ENCODE peak calls at places on chromosomes 1 and 21, in five cellular contexts. One of them, this sample, is unnamed.

GRCh38 chr1:41540886-41541591 is 56.6 kb upstream of the EDN2 start:
- DNase-seq in body of pancreas: no peak
- DNase-seq in AG04450: no peak
- DNase-seq in uterus: peak; percentile 7
- DNase-seq in colonic mucosa: no peak
- DNase-seq in this sample: no peak

GRCh38 chr1:79100385-79100784 is 93.9 kb upstream of the ADGRL4 start:
- DNase-seq in body of pancreas: no peak
- DNase-seq in AG04450: peak; percentile 50
- DNase-seq in uterus: no peak
- DNase-seq in colonic mucosa: no peak
- DNase-seq in this sample: peak; percentile 56

GRCh38 chr1:184457500-184457899 is 70.7 kb downstream of the C1orf21 start:
- DNase-seq in body of pancreas: no peak
- DNase-seq in AG04450: no peak
- DNase-seq in uterus: no peak
- DNase-seq in colonic mucosa: no peak
- DNase-seq in this sample: no peak

GRCh38 chr1:114153621-114154145 is at the start of gene SYT6:
- DNase-seq in body of pancreas: peak; percentile 12
- DNase-seq in AG04450: no peak
- DNase-seq in uterus: no peak
- DNase-seq in colonic mucosa: no peak
- DNase-seq in this sample: no peak

GRCh38 chr1:201653883-201654282 is 115.0 kb downstream of the NAV1 start:
- DNase-seq in body of pancreas: no peak
- DNase-seq in AG04450: no peak
- DNase-seq in uterus: no peak
- DNase-seq in colonic mucosa: no peak
- DNase-seq in this sample: no peak

GRCh38 chr21:42038826-42039425 is 28.8 kb upstream of the ZBTB21 start:
- DNase-seq in body of pancreas: peak; percentile 63
- DNase-seq in AG04450: peak; percentile 61
- DNase-seq in uterus: no peak
- DNase-seq in colonic mucosa: no peak
- DNase-seq in this sample: peak; percentile 48

GRCh38 chr1:53141487-53142055 is 867 bp downstream of the SLC1A7 start:
- DNase-seq in body of pancreas: no peak
- DNase-seq in AG04450: no peak
- DNase-seq in uterus: no peak
- DNase-seq in colonic mucosa: no peak
- DNase-seq in this sample: no peak

GRCh38 chr1:241802849-241803248 is 45.2 kb upstream of the EXO1 start:
- DNase-seq in body of pancreas: no peak
- DNase-seq in AG04450: no peak
- DNase-seq in uterus: no peak
- DNase-seq in colonic mucosa: no peak
- DNase-seq in this sample: no peak

GRCh38 chr1:225543350-225543749 is 109.6 kb downstream of the ENAH start:
- DNase-seq in body of pancreas: no peak
- DNase-seq in AG04450: no peak
- DNase-seq in uterus: no peak
- DNase-seq in colonic mucosa: no peak
- DNase-seq in this sample: no peak

GRCh38 chr1:52659851-52660596 is 27.1 kb downstream of the SHISAL2A start:
- DNase-seq in body of pancreas: no peak
- DNase-seq in AG04450: no peak
- DNase-seq in uterus: no peak
- DNase-seq in colonic mucosa: no peak
- DNase-seq in this sample: peak; percentile 95

GRCh38 chr1:51439895-51440294 is 79.2 kb downstream of the EPS15 start:
- DNase-seq in body of pancreas: no peak
- DNase-seq in AG04450: no peak
- DNase-seq in uterus: no peak
- DNase-seq in colonic mucosa: no peak
- DNase-seq in this sample: no peak

GRCh38 chr21:36209626-36210171 is 53.1 kb downstream of the DOP1B start:
- DNase-seq in body of pancreas: peak; percentile 80
- DNase-seq in AG04450: peak; percentile 56
- DNase-seq in uterus: no peak
- DNase-seq in colonic mucosa: peak; percentile 71
- DNase-seq in this sample: no peak

GRCh38 chr1:1116701-1117468 is 996 bp upstream of the C1orf159 start:
- DNase-seq in body of pancreas: no peak
- DNase-seq in AG04450: no peak
- DNase-seq in uterus: peak; percentile 32
- DNase-seq in colonic mucosa: peak; percentile 30
- DNase-seq in this sample: no peak

GRCh38 chr1:154940880-154941228 is 4.3 kb upstream of the PMVK start:
- DNase-seq in body of pancreas: no peak
- DNase-seq in AG04450: no peak
- DNase-seq in uterus: no peak
- DNase-seq in colonic mucosa: no peak
- DNase-seq in this sample: no peak

GRCh38 chr1:25890249-25891034 is 14.9 kb upstream of the PAQR7 start:
- DNase-seq in body of pancreas: peak; percentile 75
- DNase-seq in AG04450: no peak
- DNase-seq in uterus: no peak
- DNase-seq in colonic mucosa: peak; percentile 72
- DNase-seq in this sample: no peak

GRCh38 chr1:154744352-154744751 is 125.7 kb downstream of the KCNN3 start:
- DNase-seq in body of pancreas: no peak
- DNase-seq in AG04450: no peak
- DNase-seq in uterus: no peak
- DNase-seq in colonic mucosa: no peak
- DNase-seq in this sample: no peak

GRCh38 chr1:152104854-152105253 is 10.4 kb downstream of the TCHH start:
- DNase-seq in body of pancreas: no peak
- DNase-seq in AG04450: no peak
- DNase-seq in uterus: no peak
- DNase-seq in colonic mucosa: no peak
- DNase-seq in this sample: no peak
- H3K27me3 ChIP-seq in body of pancreas: no peaks in the 10 kb centered on the region
- H3K27me3 ChIP-seq in AG04450: peaks cover 38% of the 10 kb centered on the region
- H3K27me3 ChIP-seq in uterus: no peaks in the 10 kb centered on the region
- H3K27me3 ChIP-seq in colonic mucosa: peaks cover 56% of the 10 kb centered on the region
- H3K27me3 ChIP-seq in this sample: peaks cover 55% of the 10 kb centered on the region

DNA sequence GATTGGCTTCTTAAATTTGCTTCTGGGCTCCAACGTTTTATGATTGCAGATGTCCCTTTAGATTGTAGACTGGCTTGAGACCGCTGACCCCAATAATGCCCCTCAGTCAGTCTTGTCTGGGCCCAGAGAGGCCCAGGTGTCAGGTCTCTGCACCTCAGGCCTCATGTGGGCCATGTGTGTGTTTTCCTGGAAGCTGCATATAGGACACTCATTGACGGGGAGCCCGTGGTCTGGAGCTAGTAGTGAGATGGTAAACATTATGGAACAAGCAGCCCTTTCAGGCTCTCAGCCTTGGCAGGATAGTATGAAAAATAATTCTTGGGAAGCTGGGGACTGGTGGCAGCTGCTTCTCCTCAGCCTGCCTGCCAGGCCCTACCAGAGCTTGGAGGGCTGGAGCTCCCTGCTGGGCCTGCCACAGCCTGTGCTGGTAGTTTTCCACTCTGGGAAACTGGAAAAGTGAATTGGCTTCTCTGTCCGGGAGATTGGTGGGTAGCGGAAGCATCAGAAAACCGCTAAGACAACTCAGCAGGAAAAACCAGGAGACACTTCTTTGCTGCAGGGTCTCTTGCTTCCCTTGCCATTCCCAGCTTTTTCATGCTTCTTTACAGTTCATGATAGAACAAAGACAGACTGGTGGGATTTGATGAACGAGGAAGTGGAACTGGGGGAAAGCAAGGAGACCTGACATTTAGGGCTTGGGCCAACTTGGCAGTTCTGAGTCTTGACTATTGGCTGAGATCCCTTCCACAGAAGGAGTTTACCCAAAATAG is 57.8 kb upstream of the HSD17B7 start:
- DNase-seq in body of pancreas: peak; percentile 81
- DNase-seq in AG04450: no peak
- DNase-seq in uterus: peak; percentile 43
- DNase-seq in colonic mucosa: peak; percentile 35
- DNase-seq in this sample: no peak
- H3K27ac ChIP-seq in body of pancreas: peak overlapping the region; percentile 88
- H3K27ac ChIP-seq in AG04450: peak overlapping the region; percentile 24
- H3K27ac ChIP-seq in uterus: peak overlapping the region; percentile 79
- H3K27ac ChIP-seq in colonic mucosa: peak overlapping the region; percentile 36
- H3K27ac ChIP-seq in this sample: no peak overlapping the region

GRCh38 chr1:4161271-4162006 is 261.4 kb upstream of the C1orf174 start:
- DNase-seq in body of pancreas: no peak
- DNase-seq in AG04450: no peak
- DNase-seq in uterus: no peak
- DNase-seq in colonic mucosa: no peak
- DNase-seq in this sample: no peak
- H3K27me3 ChIP-seq in body of pancreas: no peaks in the 10 kb centered on the region
- H3K27me3 ChIP-seq in AG04450: no peaks in the 10 kb centered on the region
- H3K27me3 ChIP-seq in uterus: no peaks in the 10 kb centered on the region
- H3K27me3 ChIP-seq in colonic mucosa: no peaks in the 10 kb centered on the region
- H3K27me3 ChIP-seq in this sample: no peaks in the 10 kb centered on the region

DNA sequence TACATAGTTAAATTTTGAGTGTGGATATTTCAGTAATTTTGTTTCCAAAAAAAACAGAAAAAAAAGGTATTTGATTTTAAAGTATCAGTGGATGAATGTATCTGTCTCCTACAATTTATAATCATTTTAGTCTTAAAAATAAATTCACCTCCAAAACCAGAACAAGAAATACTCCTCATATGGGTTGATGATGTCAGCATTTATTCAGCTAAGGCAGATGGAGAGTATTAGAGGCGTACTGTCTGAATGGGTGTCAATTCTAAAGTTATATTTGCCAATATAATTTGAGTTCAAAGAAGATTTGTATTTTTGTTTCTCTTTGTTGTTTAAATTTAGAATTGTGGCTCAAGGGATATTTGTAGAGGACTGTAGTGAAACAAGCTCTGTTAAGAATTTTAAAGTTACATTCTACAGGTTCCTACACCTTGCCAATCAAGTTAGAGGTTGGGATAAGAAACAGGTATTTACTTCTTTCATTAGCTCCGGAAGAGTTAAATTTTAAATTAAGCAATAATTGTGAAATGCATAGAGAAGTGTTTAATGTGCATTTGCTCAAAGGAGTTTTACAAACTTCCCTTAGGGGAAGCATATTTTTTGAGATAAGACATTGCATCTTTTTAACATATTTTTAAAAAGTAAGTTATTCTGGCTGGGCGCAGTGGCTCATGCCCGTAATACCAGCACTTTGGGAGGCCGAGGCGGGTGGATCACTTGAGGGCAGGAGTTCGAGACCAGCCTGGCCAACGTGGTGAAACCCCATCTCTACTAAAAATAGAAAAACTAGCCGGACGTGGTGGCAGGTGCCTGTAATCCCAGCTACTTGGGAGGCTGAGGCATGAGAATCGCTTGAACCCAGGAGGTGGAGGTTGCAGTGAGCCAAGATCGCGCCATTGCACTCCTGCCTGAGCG is 1.2 kb downstream of the PLA2G4A start:
- DNase-seq in body of pancreas: no peak
- DNase-seq in AG04450: no peak
- DNase-seq in uterus: no peak
- DNase-seq in colonic mucosa: no peak
- DNase-seq in this sample: no peak
- H3K27ac ChIP-seq in body of pancreas: peak overlapping the region; percentile 66
- H3K27ac ChIP-seq in AG04450: no peak overlapping the region
- H3K27ac ChIP-seq in uterus: no peak overlapping the region
- H3K27ac ChIP-seq in colonic mucosa: peak overlapping the region; percentile 61
- H3K27ac ChIP-seq in this sample: no peak overlapping the region

GRCh38 chr1:148318900-148319242 is 164.2 kb downstream of the PPIAL4G start:
- DNase-seq in body of pancreas: no peak
- DNase-seq in AG04450: no peak
- DNase-seq in uterus: no peak
- DNase-seq in colonic mucosa: no peak
- DNase-seq in this sample: no peak
- H3K27me3 ChIP-seq in body of pancreas: no peaks in the 10 kb centered on the region
- H3K27me3 ChIP-seq in AG04450: peaks cover 27% of the 10 kb centered on the region
- H3K27me3 ChIP-seq in uterus: no peaks in the 10 kb centered on the region
- H3K27me3 ChIP-seq in colonic mucosa: no peaks in the 10 kb centered on the region
- H3K27me3 ChIP-seq in this sample: no peaks in the 10 kb centered on the region

DNA sequence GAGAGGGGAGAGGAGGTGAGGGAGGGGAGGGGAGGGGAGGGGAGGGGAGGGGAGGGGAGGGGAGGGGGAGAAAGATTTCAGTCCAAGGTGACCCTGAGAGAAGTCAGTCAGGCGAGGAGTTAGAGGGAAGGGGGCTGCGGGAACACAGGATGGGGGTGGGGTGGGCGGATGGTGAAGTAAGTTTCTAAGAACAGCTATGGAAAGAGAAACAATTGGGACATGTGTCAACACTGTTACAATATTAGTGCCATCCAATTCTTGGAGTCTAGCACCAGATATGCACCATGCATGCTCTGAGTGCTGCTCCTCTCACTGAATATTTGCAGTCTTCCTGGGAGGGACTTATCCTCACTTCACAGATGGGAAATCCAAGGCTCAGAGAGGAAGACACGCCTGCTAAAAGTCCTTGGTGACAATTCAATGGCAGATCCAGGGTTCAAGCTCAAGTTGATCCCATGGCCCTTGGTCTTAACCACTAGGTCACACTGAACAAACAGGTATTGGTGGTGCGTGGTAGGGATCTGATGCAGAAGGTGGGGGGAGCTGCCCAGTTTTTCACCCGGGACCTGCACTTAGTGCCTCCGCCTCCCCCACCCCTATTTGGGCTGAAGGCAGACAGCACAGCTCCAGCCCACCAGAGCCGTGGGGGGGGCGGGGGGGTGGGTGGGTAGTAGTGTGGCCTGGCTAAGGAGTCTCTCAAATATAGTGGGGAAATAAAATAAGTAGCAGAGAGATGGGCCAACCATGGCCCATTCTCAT is 42.6 kb upstream of the ECE1 start:
- DNase-seq in body of pancreas: no peak
- DNase-seq in AG04450: no peak
- DNase-seq in uterus: no peak
- DNase-seq in colonic mucosa: no peak
- DNase-seq in this sample: no peak
- H3K27ac ChIP-seq in body of pancreas: peak overlapping the region; percentile 83
- H3K27ac ChIP-seq in AG04450: peak overlapping the region; percentile 21
- H3K27ac ChIP-seq in uterus: peak overlapping the region; percentile 88
- H3K27ac ChIP-seq in colonic mucosa: no peak overlapping the region
- H3K27ac ChIP-seq in this sample: no peak overlapping the region

GRCh38 chr1:47986741-47987140 is 10.4 kb downstream of the TRABD2B start:
- DNase-seq in body of pancreas: no peak
- DNase-seq in AG04450: no peak
- DNase-seq in uterus: peak; percentile 37
- DNase-seq in colonic mucosa: no peak
- DNase-seq in this sample: no peak
- H3K27me3 ChIP-seq in body of pancreas: no peaks in the 10 kb centered on the region
- H3K27me3 ChIP-seq in AG04450: peaks cover 14% of the 10 kb centered on the region
- H3K27me3 ChIP-seq in uterus: no peaks in the 10 kb centered on the region
- H3K27me3 ChIP-seq in colonic mucosa: no peaks in the 10 kb centered on the region
- H3K27me3 ChIP-seq in this sample: no peaks in the 10 kb centered on the region

DNA sequence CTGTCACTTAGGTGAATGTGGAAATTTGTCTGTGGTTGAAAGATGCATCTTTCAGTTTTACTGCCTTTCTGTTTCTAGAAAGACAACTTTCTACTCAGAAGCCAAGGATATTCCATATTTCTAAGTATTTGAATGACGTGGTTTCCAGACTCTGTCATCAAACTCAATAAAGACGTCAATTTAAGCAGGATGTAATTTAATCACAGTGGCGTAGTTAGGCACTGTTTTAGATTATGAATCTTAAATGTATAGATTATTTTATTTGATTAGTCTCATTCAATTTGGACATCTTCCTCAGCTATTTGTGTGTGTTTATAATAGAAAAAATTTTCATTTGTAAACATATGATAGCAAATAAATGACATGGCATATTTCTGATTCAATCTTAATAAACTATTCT is 298.9 kb downstream of the RYR2 start:
- DNase-seq in body of pancreas: no peak
- DNase-seq in AG04450: no peak
- DNase-seq in uterus: no peak
- DNase-seq in colonic mucosa: no peak
- DNase-seq in this sample: no peak
- H3K27ac ChIP-seq in body of pancreas: no peak overlapping the region
- H3K27ac ChIP-seq in AG04450: no peak overlapping the region
- H3K27ac ChIP-seq in uterus: no peak overlapping the region
- H3K27ac ChIP-seq in colonic mucosa: no peak overlapping the region
- H3K27ac ChIP-seq in this sample: no peak overlapping the region

GRCh38 chr1:229989591-229990248 is 77.3 kb upstream of the GALNT2 start:
- DNase-seq in body of pancreas: no peak
- DNase-seq in AG04450: no peak
- DNase-seq in uterus: no peak
- DNase-seq in colonic mucosa: no peak
- DNase-seq in this sample: no peak
- H3K27me3 ChIP-seq in body of pancreas: no peaks in the 10 kb centered on the region
- H3K27me3 ChIP-seq in AG04450: peaks cover 6% of the 10 kb centered on the region
- H3K27me3 ChIP-seq in uterus: no peaks in the 10 kb centered on the region
- H3K27me3 ChIP-seq in colonic mucosa: no peaks in the 10 kb centered on the region
- H3K27me3 ChIP-seq in this sample: no peaks in the 10 kb centered on the region

This sample was measured in SJSA1.